ENCODE peak calls at places on chromosomes 5 and 9, in seven cellular contexts. X is psoas muscle; Z is CD8-positive, alpha-beta T cell; O is fibroblast of lung; E is esophagus squamous epithelium; N is AG09309; U is astrocyte of the spinal cord. L is an unnamed sample.

GRCh38 chr5:52560366-52560765 is 227.3 kb upstream of the ITGA1 start:
- DNase-seq in E (no peak), Z (no peak), X (no peak), O (peak), U (peak), N (no peak), L (no peak)

GRCh38 chr5:168307022-168307421 is 15.6 kb downstream of the WWC1 start:
- DNase-seq in O (no peak), Z (no peak), E (no peak), N (no peak), U (no peak), X (no peak), L (no peak)

GRCh38 chr5:77707786-77708185 is 68.4 kb downstream of the TBCA start:
- DNase-seq in Z (no peak), X (no peak), N (no peak), U (no peak), E (no peak), O (no peak), L (no peak)

GRCh38 chr5:111461261-111461671 is 51.1 kb downstream of the STARD4 start:
- DNase-seq in O (peak), E (no peak), X (no peak), U (peak), Z (no peak), N (no peak), L (peak)

GRCh38 chr9:133456409-133456808 is 3.4 kb upstream of the CACFD1 start:
- DNase-seq in N (no peak), O (no peak), E (no peak), U (no peak), X (no peak), Z (no peak), L (no peak)

GRCh38 chr5:75963554-75963953 is 119.6 kb upstream of the SV2C start:
- DNase-seq in Z (no peak), U (no peak), O (no peak), E (no peak), N (no peak), X (no peak), L (no peak)

GRCh38 chr9:127131871-127132270 is 9.4 kb upstream of the ANGPTL2 start:
- DNase-seq in E (no peak), X (no peak), O (peak), N (peak), Z (no peak), U (peak), L (no peak)

GRCh38 chr5:54793612-54794436 is 191.6 kb downstream of the ESM1 start:
- DNase-seq in E (no peak), O (peak), X (no peak), U (no peak), N (no peak), Z (no peak), L (no peak)

GRCh38 chr5:17838506-17838905 is 204.2 kb downstream of the TAF11L14 start:
- DNase-seq in E (no peak), O (no peak), N (no peak), U (no peak), Z (no peak), X (no peak), L (peak)

GRCh38 chr9:124261787-124262595 is 4.2 kb downstream of the NEK6 start:
- DNase-seq in Z (no peak), X (no peak), O (no peak), U (no peak), N (no peak), E (no peak), L (no peak)

GRCh38 chr9:37963936-37964739 is 60.2 kb upstream of the SLC25A51 start:
- DNase-seq in U (peak), Z (no peak), O (peak), E (no peak), N (peak), X (peak), L (peak)

GRCh38 chr9:38359689-38360385 is 32.7 kb upstream of the ALDH1B1 start:
- DNase-seq in N (peak), E (no peak), Z (no peak), O (no peak), X (no peak), U (peak), L (no peak)

GRCh38 chr9:37653385-37653784 is 2.6 kb downstream of the FRMPD1 start:
- DNase-seq in Z (no peak), X (no peak), O (no peak), N (no peak), E (no peak), U (no peak), L (no peak)

GRCh38 chr5:176513788-176514187 is 23.4 kb downstream of the RNF44 start:
- DNase-seq in E (no peak), N (no peak), Z (no peak), O (no peak), U (no peak), X (no peak), L (no peak)

GRCh38 chr5:98769256-98770157 is 4.0 kb upstream of the RGMB start:
- DNase-seq in O (peak), X (peak), N (no peak), Z (no peak), E (no peak), U (peak), L (no peak)

GRCh38 chr5:126777974-126778674 is 1.2 kb downstream of the LMNB1 start:
- DNase-seq in U (peak), Z (peak), X (peak), E (peak), N (peak), O (peak), L (peak)

GRCh38 chr5:52743970-52744369 is 43.7 kb upstream of the ITGA1 start:
- DNase-seq in E (no peak), N (peak), O (peak), X (no peak), Z (peak), U (peak), L (peak)

GRCh38 chr9:100011062-100011681 is 87.6 kb downstream of the ERP44 start:
- DNase-seq in X (no peak), O (peak), U (peak), N (peak), Z (peak), E (no peak), L (peak)

GRCh38 chr9:4666042-4666699 is at the start of gene SPATA6L:
- DNase-seq in U (peak), N (no peak), X (peak), O (peak), E (no peak), Z (peak), L (no peak)
- TF ChIP-seq CTCF in U (peak), N (no peak), X (no peak), O (no peak), E (no peak), Z (no peak), L (peak)

DNA sequence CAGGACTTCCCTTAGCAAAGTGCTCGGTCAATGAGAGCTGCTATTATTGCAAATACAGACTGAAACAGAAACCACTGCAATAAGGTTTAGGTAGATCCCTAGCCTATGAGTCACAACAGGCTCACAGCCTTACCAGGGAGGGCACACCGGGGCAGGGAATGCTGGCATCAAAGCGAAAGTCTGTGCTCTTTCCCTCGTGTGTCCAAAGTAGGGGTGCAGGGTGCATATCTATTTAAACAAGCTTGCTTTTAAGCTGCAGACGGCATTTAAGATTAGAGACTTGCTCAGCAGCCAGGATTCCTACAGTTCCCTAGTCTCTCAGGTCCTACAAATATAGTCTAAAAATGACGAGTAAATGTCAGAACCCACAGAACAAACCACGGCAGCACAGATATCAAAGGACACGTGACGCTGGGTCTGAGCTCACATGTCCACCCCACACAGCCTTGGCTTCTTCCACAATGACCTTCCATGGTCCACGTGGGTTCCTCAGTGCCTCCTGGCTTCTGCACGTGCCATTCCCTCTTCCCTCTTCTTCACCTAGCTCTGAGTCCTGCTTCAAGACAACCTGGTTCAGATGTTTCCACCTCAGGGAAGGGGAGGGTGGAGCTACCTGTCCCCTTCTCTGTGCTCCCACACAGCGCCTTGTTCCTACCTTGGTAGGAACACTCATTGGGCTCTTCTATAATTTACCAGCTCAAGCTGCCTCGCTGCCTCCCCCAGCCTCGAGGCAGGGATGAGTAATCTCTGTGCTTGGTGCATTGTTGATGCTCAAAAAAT is 193.2 kb downstream of the MAPKAP1 start:
- DNase-seq in E (no peak), U (peak), N (peak), Z (no peak), X (no peak), O (peak), L (peak)
- H3K4me3 ChIP-seq in E (peak), U (peak), N (peak), Z (no peak), X (peak), O (peak), L (peak)

DNA sequence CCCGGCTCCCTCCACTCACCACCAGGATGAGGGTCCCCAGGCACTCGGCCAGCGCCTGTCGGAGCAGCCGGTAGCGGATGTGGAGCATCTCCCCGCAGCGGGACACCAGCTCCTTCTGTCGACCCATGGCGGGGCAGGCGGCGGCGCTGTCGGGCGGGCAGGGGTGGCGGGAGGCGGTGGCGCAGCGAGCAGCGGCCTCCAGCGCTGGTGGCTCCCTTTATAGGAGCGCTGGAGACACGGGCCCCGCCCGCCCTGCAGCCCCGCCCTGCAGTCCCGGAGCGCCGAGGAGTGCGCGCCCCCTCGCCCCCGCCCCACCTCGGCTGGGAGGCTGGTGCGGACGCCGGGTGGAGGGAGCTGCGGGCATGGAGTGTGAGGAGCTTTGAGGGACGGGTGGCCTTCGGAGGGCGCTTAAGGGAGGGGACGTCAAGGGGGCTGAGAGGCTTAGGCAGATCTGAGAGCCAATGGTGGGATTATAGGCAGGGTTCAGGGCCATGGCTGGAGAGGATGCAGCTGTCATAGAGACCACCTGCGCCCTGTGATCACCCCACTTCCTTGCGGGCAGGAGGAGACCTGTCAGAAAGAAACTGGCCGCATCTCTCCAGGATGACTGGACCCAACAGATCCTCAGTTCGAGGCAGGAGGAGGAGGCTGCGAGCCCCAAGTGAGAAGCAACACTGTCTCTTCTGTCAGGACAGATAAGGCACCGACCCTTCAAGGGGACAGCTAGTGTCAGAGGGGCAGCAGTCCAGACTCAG is at the start of gene AQP3:
- DNase-seq in U (peak), E (no peak), O (peak), N (no peak), Z (peak), X (peak), L (no peak)
- TF ChIP-seq CTCF in U (peak), E (peak), O (peak), N (peak), Z (no peak), X (peak), L (peak)

GRCh38 chr9:70603020-70603411 is 188.6 kb upstream of the KLF9 start:
- DNase-seq in O (no peak), E (no peak), Z (no peak), X (no peak), N (no peak), U (no peak), L (no peak)

GRCh38 chr9:70600479-70600878 is 186.0 kb upstream of the KLF9 start:
- DNase-seq in U (peak), X (no peak), E (no peak), N (peak), O (peak), Z (no peak), L (peak)

GRCh38 chr9:70602364-70603019 is 188.0 kb upstream of the KLF9 start:
- DNase-seq in E (no peak), O (peak), U (peak), N (peak), Z (peak), X (no peak), L (peak)

GRCh38 chr9:70597886-70598285 is 183.4 kb upstream of the KLF9 start:
- DNase-seq in O (no peak), N (no peak), E (no peak), U (no peak), X (no peak), Z (no peak), L (no peak)

GRCh38 chr9:70601000-70601929 is 186.8 kb upstream of the KLF9 start:
- DNase-seq in N (peak), X (peak), Z (no peak), U (peak), E (no peak), O (peak), L (peak)
- H3K4me3 ChIP-seq in N (peak), X (peak), Z (no peak), U (peak), E (peak), O (peak), L (peak)

DNA sequence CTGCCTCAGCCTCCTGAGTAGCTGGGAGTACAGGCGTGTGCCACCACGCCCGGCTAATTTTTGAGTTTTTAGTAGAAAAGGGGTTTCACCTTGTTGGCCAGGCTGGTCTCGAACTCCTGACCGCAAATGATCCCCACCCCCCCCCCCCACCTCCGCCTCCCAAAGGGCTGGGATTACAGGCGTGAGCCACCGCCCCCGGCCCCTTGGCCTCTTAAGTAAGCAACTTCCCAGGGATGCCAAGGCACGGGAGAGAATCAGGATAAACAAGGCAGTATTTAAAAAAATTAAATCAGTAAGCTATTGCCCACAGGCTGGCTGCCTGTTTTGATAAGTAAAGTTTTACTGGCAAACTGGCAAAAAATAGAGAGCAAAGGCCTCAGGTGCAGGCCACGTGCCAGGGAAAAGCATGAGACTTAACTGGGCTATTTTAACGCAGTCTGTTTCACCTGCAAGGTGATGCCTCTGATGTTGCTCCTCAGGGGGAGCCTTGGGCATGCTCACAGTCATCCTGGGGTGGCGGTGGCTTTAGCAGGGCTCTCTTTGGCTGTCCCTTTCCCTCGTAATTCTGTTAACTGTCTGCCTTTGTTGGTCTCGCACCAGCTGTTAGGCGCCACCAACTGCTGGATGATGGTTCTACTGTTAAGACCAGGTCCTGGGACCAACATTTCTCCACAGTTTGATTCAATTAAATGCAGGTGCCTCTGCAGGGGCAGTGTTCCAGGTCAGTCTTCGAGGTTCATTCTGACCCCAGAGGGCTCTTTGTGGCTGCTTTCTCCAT is 19.4 kb upstream of the RNF130 start:
- DNase-seq in O (peak), E (no peak), U (peak), X (no peak), Z (no peak), N (no peak), L (no peak)
- TF ChIP-seq CTCF in O (no peak), E (peak), U (peak), X (no peak), Z (peak), N (peak), L (peak)